ENCODE peak calls at places on chromosomes 16 and 17, in eight cellular contexts. M, B, H, N, V, Q, P and E are unnamed samples.

GRCh38 chr17:19017401-19017800 is 12.8 kb upstream of the FAM83G start:
- DNase-seq in V (no peak), H (no peak), N (no peak), Q (no peak), B (no peak), P (no peak), M (peak), E (no peak)

GRCh38 chr17:76353004-76353598 is 615 bp downstream of the PRPSAP1 start:
- DNase-seq in N (no peak), P (no peak), M (peak), B (peak), V (no peak), H (peak), Q (peak), E (peak)

GRCh38 chr17:59695943-59696681 is 11.1 kb downstream of the PTRH2 start:
- DNase-seq in Q (no peak), V (no peak), H (no peak), M (no peak), N (no peak), B (no peak), P (no peak), E (no peak)

GRCh38 chr16:70490261-70490660 is 33.1 kb downstream of the COG4 start:
- DNase-seq in Q (no peak), V (no peak), B (no peak), N (peak), H (no peak), P (no peak), M (peak), E (no peak)

GRCh38 chr16:1564325-1564724 is 30.9 kb downstream of the TMEM204 start:
- DNase-seq in N (peak), V (no peak), H (no peak), B (no peak), Q (no peak), M (no peak), P (no peak), E (no peak)

GRCh38 chr17:5919104-5919503 is 151.1 kb upstream of the WSCD1 start:
- DNase-seq in B (no peak), M (peak), N (no peak), H (no peak), V (no peak), Q (no peak), P (no peak), E (no peak)

GRCh38 chr16:56980792-56981724 is 8.3 kb upstream of the NLRC5 start:
- DNase-seq in N (no peak), V (no peak), Q (no peak), H (no peak), B (no peak), M (no peak), P (no peak), E (no peak)

GRCh38 chr16:80806957-80807356 is 2.6 kb upstream of the CDYL2 start:
- DNase-seq in Q (no peak), B (no peak), N (no peak), V (no peak), P (no peak), H (no peak), M (no peak), E (no peak)

GRCh38 chr16:84443166-84443802 is 61.2 kb downstream of the MEAK7 start:
- DNase-seq in N (no peak), Q (no peak), V (no peak), B (peak), P (no peak), H (no peak), M (peak), E (no peak)

DNA sequence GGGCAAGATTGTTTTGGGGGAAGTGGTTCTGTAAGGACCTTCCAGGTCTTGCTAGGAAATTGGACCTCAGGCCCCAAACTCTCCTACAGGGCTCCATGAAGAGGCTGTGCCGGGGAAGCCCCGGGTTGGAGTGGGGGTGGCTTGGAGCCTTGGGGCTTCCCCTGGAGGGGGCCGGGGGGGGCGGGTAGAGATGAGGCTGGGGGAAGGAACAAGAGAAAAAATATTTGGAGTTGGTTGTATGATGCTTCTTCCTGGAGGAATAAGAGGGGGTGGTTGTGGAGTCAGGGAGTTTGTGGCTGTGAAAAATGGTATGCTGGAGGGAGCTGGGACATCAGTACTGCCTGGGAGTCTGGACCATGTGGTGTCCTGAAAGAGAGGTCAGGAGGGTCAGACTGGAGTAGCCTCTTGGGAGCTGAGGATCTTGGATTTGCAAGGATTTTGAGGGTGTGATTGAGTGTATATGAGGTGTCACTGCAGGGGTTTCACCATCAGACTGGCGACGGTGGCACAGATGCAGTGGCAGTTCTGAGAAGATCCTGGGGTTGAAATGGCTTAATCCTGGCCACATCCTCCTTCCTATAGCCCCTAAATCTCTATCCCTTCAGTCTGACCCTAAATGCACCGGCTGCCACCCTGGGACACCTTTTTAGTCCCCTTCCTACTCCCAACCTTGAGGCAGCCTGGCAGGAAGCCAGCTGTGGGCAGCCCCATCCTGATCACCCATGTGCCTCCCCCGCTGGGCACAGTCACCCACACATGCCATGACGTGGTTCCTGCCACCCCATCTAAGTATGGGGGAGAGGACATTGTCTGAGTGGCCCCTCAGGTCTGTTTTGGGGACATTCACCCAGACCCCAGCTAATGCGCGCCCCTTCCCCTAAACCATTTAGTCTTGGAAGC is 10.9 kb downstream of the RARA start:
- DNase-seq in Q (peak), B (peak), P (no peak), V (no peak), M (peak), N (peak), H (peak), E (no peak)
- TF ChIP-seq POLR2AphosphoS5 in Q (no peak), B (no peak), P (no peak), V (no peak), M (peak), N (peak), H (no peak), E (no peak)

DNA sequence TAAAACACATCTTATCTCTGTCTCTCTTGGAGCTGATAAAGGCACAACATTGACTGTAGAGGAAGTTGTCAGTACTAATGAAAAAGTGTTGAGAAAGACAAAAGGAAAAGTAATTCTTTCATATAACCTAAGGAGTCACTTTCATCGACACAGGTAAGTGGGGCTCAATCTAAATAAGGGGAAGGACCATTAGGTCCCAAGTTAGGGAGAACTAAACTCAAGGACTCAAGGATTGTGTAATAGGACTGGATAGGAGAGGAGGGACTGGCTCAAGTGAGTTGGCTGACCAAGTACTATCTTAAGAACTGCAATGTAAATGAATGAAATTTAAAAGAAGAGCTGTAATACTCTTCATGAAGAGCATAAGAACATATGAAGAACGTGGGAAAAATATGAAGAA is 55.7 kb downstream of the GRB7 start:
- DNase-seq in P (no peak), V (no peak), N (no peak), B (no peak), H (no peak), Q (no peak), M (no peak), E (no peak)
- H3K4me3 ChIP-seq in P (no peak), V (no peak), N (no peak), B (no peak), H (no peak), Q (no peak), M (no peak), E (no peak)

GRCh38 chr17:50264263-50265113 is 9.8 kb upstream of the TMEM92 start:
- DNase-seq in M (peak), B (no peak), Q (no peak), P (peak), V (no peak), H (peak), N (no peak), E (peak)
- TF ChIP-seq POLR2AphosphoS5 in M (no peak), B (no peak), Q (no peak), P (peak), V (no peak), H (no peak), N (no peak), E (no peak)

DNA sequence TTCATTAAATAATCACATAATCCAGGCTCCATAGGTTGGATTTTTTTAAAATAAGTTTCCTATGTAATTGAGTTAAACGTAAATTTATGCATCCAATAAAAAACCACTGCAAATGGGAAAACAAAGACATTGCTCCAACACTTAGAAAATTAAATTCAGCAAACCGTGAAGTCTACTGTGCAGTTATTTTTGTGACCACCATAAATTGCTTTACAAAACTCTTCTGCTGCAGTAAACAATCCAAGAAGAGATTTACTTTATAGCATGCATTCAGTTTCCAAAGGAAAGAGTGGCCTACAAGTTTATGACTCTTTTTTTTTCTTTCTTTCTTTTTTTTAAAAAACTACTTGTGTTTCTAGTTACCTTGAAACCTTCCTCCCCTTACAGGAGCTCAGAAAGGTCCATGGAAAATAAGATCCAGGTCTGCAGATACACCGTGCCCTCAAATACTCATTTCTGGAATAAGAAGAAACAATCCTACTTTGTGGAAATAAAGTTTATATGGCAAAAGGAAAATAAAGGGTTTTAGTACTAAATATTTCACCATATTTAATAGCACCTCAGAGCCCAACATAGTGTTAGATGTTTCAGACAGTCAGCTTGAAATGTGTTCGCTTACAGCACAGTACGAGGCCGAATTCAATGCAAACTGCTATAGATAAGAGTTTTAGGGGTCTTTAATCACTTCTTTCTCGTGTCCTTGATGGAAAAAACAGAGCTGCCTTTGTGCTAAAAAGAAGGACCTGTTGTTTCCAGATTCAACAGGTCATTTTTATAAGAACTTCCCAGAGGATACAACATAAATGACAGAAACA is 3.2 kb downstream of the HS3ST3A1 start:
- DNase-seq in Q (no peak), P (no peak), V (no peak), M (no peak), H (no peak), N (no peak), B (no peak), E (no peak)
- H3K4me3 ChIP-seq in Q (no peak), P (peak), V (no peak), M (peak), H (no peak), N (no peak), B (no peak), E (no peak)

GRCh38 chr16:58753711-58754134 is 19.6 kb upstream of the GOT2 start:
- DNase-seq in H (no peak), B (no peak), M (no peak), N (no peak), V (no peak), P (no peak), Q (no peak), E (no peak)

GRCh38 chr16:58756650-58757332 is 22.7 kb upstream of the GOT2 start:
- DNase-seq in P (no peak), V (no peak), M (no peak), H (no peak), N (no peak), B (no peak), Q (no peak), E (no peak)

GRCh38 chr16:58755989-58756649 is 22.0 kb upstream of the GOT2 start:
- DNase-seq in P (no peak), M (peak), B (peak), V (no peak), H (peak), N (peak), Q (peak), E (peak)
- TF ChIP-seq POLR2AphosphoS5 in P (no peak), M (peak), B (no peak), V (no peak), H (no peak), N (no peak), Q (no peak), E (no peak)

GRCh38 chr17:48599373-48599772 is 5.4 kb downstream of the HOXB6 start:
- DNase-seq in M (no peak), N (no peak), B (no peak), Q (no peak), H (no peak), P (no peak), V (no peak), E (no peak)

GRCh38 chr17:48597775-48598631 is 4.4 kb upstream of the HOXB5 start:
- DNase-seq in V (no peak), P (no peak), M (peak), H (no peak), B (peak), N (peak), Q (peak), E (peak)

GRCh38 chr17:48597492-48597774 is 3.9 kb upstream of the HOXB5 start:
- DNase-seq in V (no peak), H (no peak), Q (no peak), B (no peak), P (no peak), N (no peak), M (no peak), E (no peak)

GRCh38 chr17:48600244-48601098 is 4.3 kb downstream of the HOXB6 start:
- DNase-seq in V (no peak), B (peak), M (no peak), Q (no peak), P (no peak), H (no peak), N (no peak), E (no peak)

GRCh38 chr17:48598727-48599126 is 5.1 kb upstream of the HOXB5 start:
- DNase-seq in H (no peak), B (no peak), M (no peak), P (no peak), N (no peak), V (no peak), Q (no peak), E (no peak)
- H3K4me3 ChIP-seq in H (peak), B (peak), M (no peak), P (no peak), N (no peak), V (no peak), Q (peak), E (no peak)

GRCh38 chr16:69089091-69089912 is 16.2 kb upstream of the HAS3 start:
- DNase-seq in P (no peak), Q (peak), V (no peak), H (no peak), N (peak), M (no peak), B (no peak), E (no peak)
- TF ChIP-seq POLR2AphosphoS5 in P (no peak), Q (no peak), V (no peak), H (no peak), N (peak), M (no peak), B (no peak), E (no peak)